ENCODE peak calls at places on chromosome 5, in eight cellular contexts. One of them, this sample, is unnamed.

GRCh38 chr5:137453476-137454080 is 45.5 kb downstream of the SPOCK1 start:
- DNase-seq in CD14-positive monocyte: no peak
- DNase-seq in neural crest cell: peak
- DNase-seq in vagina: no peak
- DNase-seq in endothelial cell: peak
- DNase-seq in psoas muscle: no peak
- DNase-seq in colonic mucosa: no peak
- DNase-seq in CD8-positive, alpha-beta T cell: no peak
- DNase-seq in this sample: no peak

GRCh38 chr5:2334686-2335085 is 416.8 kb downstream of the IRX2 start:
- DNase-seq in CD14-positive monocyte: no peak
- DNase-seq in neural crest cell: no peak
- DNase-seq in vagina: no peak
- DNase-seq in endothelial cell: no peak
- DNase-seq in psoas muscle: no peak
- DNase-seq in colonic mucosa: no peak
- DNase-seq in CD8-positive, alpha-beta T cell: no peak
- DNase-seq in this sample: no peak

GRCh38 chr5:124747770-124748686 is 1.6 kb upstream of the ZNF608 start:
- DNase-seq in CD14-positive monocyte: no peak
- DNase-seq in neural crest cell: no peak
- DNase-seq in vagina: no peak
- DNase-seq in endothelial cell: no peak
- DNase-seq in psoas muscle: no peak
- DNase-seq in colonic mucosa: no peak
- DNase-seq in CD8-positive, alpha-beta T cell: no peak
- DNase-seq in this sample: no peak

GRCh38 chr5:61270510-61271165 is 61.4 kb upstream of the ZSWIM6 start:
- DNase-seq in CD14-positive monocyte: no peak
- DNase-seq in neural crest cell: no peak
- DNase-seq in vagina: no peak
- DNase-seq in endothelial cell: no peak
- DNase-seq in psoas muscle: no peak
- DNase-seq in colonic mucosa: no peak
- DNase-seq in CD8-positive, alpha-beta T cell: no peak
- DNase-seq in this sample: no peak

GRCh38 chr5:65774346-65774745 is 52.3 kb downstream of the NLN start:
- DNase-seq in CD14-positive monocyte: no peak
- DNase-seq in neural crest cell: no peak
- DNase-seq in vagina: no peak
- DNase-seq in endothelial cell: no peak
- DNase-seq in psoas muscle: no peak
- DNase-seq in colonic mucosa: no peak
- DNase-seq in CD8-positive, alpha-beta T cell: no peak
- DNase-seq in this sample: no peak

GRCh38 chr5:135242021-135242480 is 157.0 kb downstream of the MACROH2A1 start:
- DNase-seq in CD14-positive monocyte: no peak
- DNase-seq in neural crest cell: no peak
- DNase-seq in vagina: peak
- DNase-seq in endothelial cell: no peak
- DNase-seq in psoas muscle: no peak
- DNase-seq in colonic mucosa: peak
- DNase-seq in CD8-positive, alpha-beta T cell: no peak
- DNase-seq in this sample: no peak

GRCh38 chr5:116137544-116138378 is 52.9 kb downstream of the COMMD10 start:
- DNase-seq in CD14-positive monocyte: no peak
- DNase-seq in neural crest cell: peak
- DNase-seq in vagina: no peak
- DNase-seq in endothelial cell: peak
- DNase-seq in psoas muscle: no peak
- DNase-seq in colonic mucosa: no peak
- DNase-seq in CD8-positive, alpha-beta T cell: no peak
- DNase-seq in this sample: no peak

GRCh38 chr5:531749-532315 is 7.6 kb upstream of the SLC9A3 start:
- DNase-seq in CD14-positive monocyte: no peak
- DNase-seq in neural crest cell: no peak
- DNase-seq in vagina: no peak
- DNase-seq in endothelial cell: no peak
- DNase-seq in psoas muscle: no peak
- DNase-seq in colonic mucosa: no peak
- DNase-seq in CD8-positive, alpha-beta T cell: no peak
- DNase-seq in this sample: no peak

GRCh38 chr5:6576861-6577501 is 55.9 kb downstream of the NSUN2 start:
- DNase-seq in CD14-positive monocyte: no peak
- DNase-seq in neural crest cell: peak
- DNase-seq in vagina: peak
- DNase-seq in endothelial cell: peak
- DNase-seq in psoas muscle: peak
- DNase-seq in colonic mucosa: no peak
- DNase-seq in CD8-positive, alpha-beta T cell: no peak
- DNase-seq in this sample: no peak

GRCh38 chr5:160769264-160769663 is 82.7 kb downstream of the ATP10B start:
- DNase-seq in CD14-positive monocyte: no peak
- DNase-seq in neural crest cell: no peak
- DNase-seq in vagina: no peak
- DNase-seq in endothelial cell: no peak
- DNase-seq in psoas muscle: no peak
- DNase-seq in colonic mucosa: peak
- DNase-seq in CD8-positive, alpha-beta T cell: no peak
- DNase-seq in this sample: no peak

GRCh38 chr5:68345166-68345565 is 129.6 kb downstream of the PIK3R1 start:
- DNase-seq in CD14-positive monocyte: no peak
- DNase-seq in neural crest cell: no peak
- DNase-seq in vagina: no peak
- DNase-seq in endothelial cell: no peak
- DNase-seq in psoas muscle: no peak
- DNase-seq in colonic mucosa: no peak
- DNase-seq in CD8-positive, alpha-beta T cell: no peak
- DNase-seq in this sample: no peak

GRCh38 chr5:128669803-128670202 is 131.8 kb upstream of the FBN2 start:
- DNase-seq in CD14-positive monocyte: no peak
- DNase-seq in neural crest cell: no peak
- DNase-seq in vagina: no peak
- DNase-seq in endothelial cell: no peak
- DNase-seq in psoas muscle: no peak
- DNase-seq in colonic mucosa: no peak
- DNase-seq in CD8-positive, alpha-beta T cell: no peak
- DNase-seq in this sample: no peak

GRCh38 chr5:41968153-41968723 is 43.2 kb downstream of the FBXO4 start:
- DNase-seq in CD14-positive monocyte: no peak
- DNase-seq in neural crest cell: no peak
- DNase-seq in vagina: no peak
- DNase-seq in endothelial cell: no peak
- DNase-seq in psoas muscle: no peak
- DNase-seq in colonic mucosa: no peak
- DNase-seq in CD8-positive, alpha-beta T cell: no peak
- DNase-seq in this sample: no peak
- TF ChIP-seq CTCF in CD14-positive monocyte: no peak
- TF ChIP-seq CTCF in neural crest cell: peak
- TF ChIP-seq CTCF in vagina: no peak
- TF ChIP-seq CTCF in endothelial cell: peak
- TF ChIP-seq CTCF in psoas muscle: no peak
- TF ChIP-seq CTCF in colonic mucosa: no peak
- TF ChIP-seq CTCF in CD8-positive, alpha-beta T cell: no peak
- TF ChIP-seq CTCF in this sample: no peak

GRCh38 chr5:113447651-113448050 is 12.9 kb upstream of the TSSK1B start:
- DNase-seq in CD14-positive monocyte: no peak
- DNase-seq in neural crest cell: peak
- DNase-seq in vagina: no peak
- DNase-seq in endothelial cell: peak
- DNase-seq in psoas muscle: no peak
- DNase-seq in colonic mucosa: no peak
- DNase-seq in CD8-positive, alpha-beta T cell: no peak
- DNase-seq in this sample: no peak
- TF ChIP-seq CTCF in CD14-positive monocyte: no peak
- TF ChIP-seq CTCF in neural crest cell: no peak
- TF ChIP-seq CTCF in vagina: no peak
- TF ChIP-seq CTCF in endothelial cell: peak
- TF ChIP-seq CTCF in psoas muscle: no peak
- TF ChIP-seq CTCF in colonic mucosa: no peak
- TF ChIP-seq CTCF in CD8-positive, alpha-beta T cell: no peak
- TF ChIP-seq CTCF in this sample: no peak

DNA sequence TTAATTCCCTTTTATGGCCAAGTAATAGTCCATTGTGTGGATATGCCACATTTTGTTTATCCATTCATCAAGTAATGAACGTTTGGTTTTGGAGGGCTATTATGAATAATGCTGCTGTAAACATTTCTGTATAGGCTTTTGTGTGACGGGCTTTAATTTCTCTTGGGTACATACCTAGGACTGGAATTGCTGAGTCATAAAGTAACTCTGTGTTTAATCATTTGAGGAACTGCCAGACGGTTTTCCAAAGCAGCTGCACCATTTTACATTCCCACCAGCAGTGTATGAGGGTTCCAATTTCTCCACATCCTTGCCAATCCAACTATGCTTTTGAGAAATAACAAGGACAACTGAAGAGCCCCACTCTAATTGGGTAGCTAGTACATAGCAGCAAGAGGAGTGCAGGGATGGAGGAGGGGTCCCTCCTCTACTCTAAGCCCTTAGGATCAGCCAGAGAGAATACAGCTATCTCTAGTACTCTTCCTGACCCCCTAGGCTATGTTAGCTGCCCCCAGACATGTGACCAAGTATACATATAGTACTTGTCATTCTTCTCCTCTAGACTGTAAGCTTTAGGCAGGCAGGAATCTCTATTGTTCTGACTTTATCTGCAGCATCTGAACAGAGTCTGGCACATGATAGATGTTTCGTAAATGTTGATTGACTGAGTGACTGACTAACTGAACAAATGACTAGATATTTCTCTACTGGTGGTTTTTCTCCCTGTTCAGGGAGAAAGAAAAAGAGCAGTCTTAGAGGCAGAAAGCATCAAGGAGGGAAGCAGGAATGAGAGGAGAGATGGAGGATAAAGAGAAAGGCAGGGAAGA is 22.1 kb upstream of the MATR3 start:
- DNase-seq in CD14-positive monocyte: no peak
- DNase-seq in neural crest cell: no peak
- DNase-seq in vagina: no peak
- DNase-seq in endothelial cell: no peak
- DNase-seq in psoas muscle: no peak
- DNase-seq in colonic mucosa: no peak
- DNase-seq in CD8-positive, alpha-beta T cell: no peak
- DNase-seq in this sample: no peak
- TF ChIP-seq CTCF in CD14-positive monocyte: no peak
- TF ChIP-seq CTCF in neural crest cell: no peak
- TF ChIP-seq CTCF in vagina: no peak
- TF ChIP-seq CTCF in endothelial cell: no peak
- TF ChIP-seq CTCF in psoas muscle: no peak
- TF ChIP-seq CTCF in colonic mucosa: no peak
- TF ChIP-seq CTCF in CD8-positive, alpha-beta T cell: no peak
- TF ChIP-seq CTCF in this sample: no peak

DNA sequence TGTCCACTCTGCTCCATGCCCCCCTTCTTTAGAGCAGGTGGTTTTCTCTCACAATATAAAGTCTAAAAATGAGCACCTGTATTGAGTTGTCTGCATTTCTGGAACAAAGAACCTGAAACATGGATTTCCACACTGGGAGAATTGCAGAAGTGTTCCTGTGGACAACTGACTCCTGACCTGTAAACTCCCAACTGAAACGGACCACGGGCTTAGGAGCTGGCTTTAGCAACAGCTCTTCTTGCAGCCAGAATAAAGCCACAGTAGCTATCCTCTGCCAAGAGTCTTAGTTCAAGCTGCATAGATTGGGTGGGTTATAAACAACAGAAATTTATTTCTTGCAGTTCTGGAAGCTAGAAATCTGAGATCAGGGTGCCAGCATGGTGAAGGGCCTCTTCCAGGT is 194.7 kb downstream of the DTWD2 start:
- DNase-seq in CD14-positive monocyte: no peak
- DNase-seq in neural crest cell: no peak
- DNase-seq in vagina: no peak
- DNase-seq in endothelial cell: no peak
- DNase-seq in psoas muscle: no peak
- DNase-seq in colonic mucosa: no peak
- DNase-seq in CD8-positive, alpha-beta T cell: no peak
- DNase-seq in this sample: no peak
- TF ChIP-seq CTCF in CD14-positive monocyte: no peak
- TF ChIP-seq CTCF in neural crest cell: no peak
- TF ChIP-seq CTCF in vagina: no peak
- TF ChIP-seq CTCF in endothelial cell: no peak
- TF ChIP-seq CTCF in psoas muscle: no peak
- TF ChIP-seq CTCF in colonic mucosa: no peak
- TF ChIP-seq CTCF in CD8-positive, alpha-beta T cell: no peak
- TF ChIP-seq CTCF in this sample: no peak

GRCh38 chr5:104418056-104418455 is 855.5 kb upstream of the NUDT12 start:
- DNase-seq in CD14-positive monocyte: no peak
- DNase-seq in neural crest cell: no peak
- DNase-seq in vagina: no peak
- DNase-seq in endothelial cell: no peak
- DNase-seq in psoas muscle: no peak
- DNase-seq in colonic mucosa: no peak
- DNase-seq in CD8-positive, alpha-beta T cell: no peak
- DNase-seq in this sample: no peak

DNA sequence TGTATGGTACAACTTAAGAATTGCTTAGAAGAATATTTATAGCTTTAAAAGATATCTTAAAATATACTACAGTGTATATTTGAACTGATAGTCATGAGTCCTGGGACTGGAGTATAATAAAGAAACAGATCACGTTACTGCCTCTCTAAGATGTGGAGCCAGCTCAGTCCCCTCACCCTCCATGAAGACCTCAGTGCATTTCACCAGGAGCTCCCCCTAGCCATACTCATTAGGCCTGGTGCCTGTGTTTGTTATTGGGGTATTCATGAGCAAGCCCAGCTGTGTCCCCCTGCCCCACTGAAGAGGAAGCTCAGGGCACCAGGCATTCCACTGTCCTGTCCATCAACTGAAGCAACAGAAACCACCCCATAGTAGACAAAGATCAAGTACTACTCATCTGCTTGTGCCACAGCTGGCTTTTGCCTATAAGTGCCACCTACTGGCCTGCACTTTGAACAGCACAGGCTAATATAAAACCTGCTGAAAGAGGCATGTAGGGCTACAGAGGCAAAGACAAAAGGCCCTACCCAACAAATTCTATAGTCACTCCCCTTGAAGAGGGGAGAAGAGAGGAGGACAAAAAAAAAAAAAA is 850.2 kb upstream of the NUDT12 start:
- DNase-seq in CD14-positive monocyte: no peak
- DNase-seq in neural crest cell: peak
- DNase-seq in vagina: no peak
- DNase-seq in endothelial cell: peak
- DNase-seq in psoas muscle: no peak
- DNase-seq in colonic mucosa: peak
- DNase-seq in CD8-positive, alpha-beta T cell: no peak
- DNase-seq in this sample: no peak
- TF ChIP-seq CTCF in CD14-positive monocyte: no peak
- TF ChIP-seq CTCF in neural crest cell: peak
- TF ChIP-seq CTCF in vagina: no peak
- TF ChIP-seq CTCF in endothelial cell: peak
- TF ChIP-seq CTCF in psoas muscle: peak
- TF ChIP-seq CTCF in colonic mucosa: peak
- TF ChIP-seq CTCF in CD8-positive, alpha-beta T cell: no peak
- TF ChIP-seq CTCF in this sample: no peak

GRCh38 chr5:151771259-151772028 is at the start of gene G3BP1:
- DNase-seq in CD14-positive monocyte: peak
- DNase-seq in neural crest cell: peak
- DNase-seq in vagina: peak
- DNase-seq in endothelial cell: peak
- DNase-seq in psoas muscle: peak
- DNase-seq in colonic mucosa: peak
- DNase-seq in CD8-positive, alpha-beta T cell: peak
- DNase-seq in this sample: peak
- TF ChIP-seq CTCF in CD14-positive monocyte: peak
- TF ChIP-seq CTCF in neural crest cell: peak
- TF ChIP-seq CTCF in vagina: peak
- TF ChIP-seq CTCF in endothelial cell: peak
- TF ChIP-seq CTCF in psoas muscle: peak
- TF ChIP-seq CTCF in colonic mucosa: peak
- TF ChIP-seq CTCF in CD8-positive, alpha-beta T cell: peak
- TF ChIP-seq CTCF in this sample: no peak

This sample was measured in omental fat pad.